ENCODE peak calls at places on chromosomes 12 and 14, in five cellular contexts. V is HFFc6, W is non-pigmented ciliary epithelial cell, P is hypothalamus, D is lower lobe of right lung. U is an unnamed sample.

GRCh38 chr14:76867536-76868452 is 41.6 kb downstream of the LRRC74A start:
- DNase-seq in W (no peak), D (peak), V (no peak), P (no peak), U (no peak)

GRCh38 chr12:15601210-15601800 is 187.9 kb downstream of the EPS8 start:
- DNase-seq in W (peak), V (peak), D (no peak), P (no peak), U (no peak)

GRCh38 chr12:67042697-67043131 is 226.4 kb upstream of the CAND1 start:
- DNase-seq in W (no peak), P (no peak), D (no peak), V (no peak), U (no peak)

GRCh38 chr12:45708363-45708762 is 21.1 kb upstream of the ARID2 start:
- DNase-seq in P (no peak), D (no peak), W (no peak), V (no peak), U (no peak)

GRCh38 chr12:9635014-9635413 is 27.3 kb upstream of the KLRB1 start:
- DNase-seq in W (no peak), V (no peak), D (no peak), P (no peak), U (no peak)

GRCh38 chr12:120249875-120250795 is 15.4 kb downstream of the PXN start:
- DNase-seq in P (no peak), D (no peak), W (no peak), V (no peak), U (no peak)

GRCh38 chr12:130787445-130788410 is 51.3 kb downstream of the STX2 start:
- DNase-seq in W (no peak), P (no peak), D (no peak), V (no peak), U (no peak)

GRCh38 chr12:121581681-121582439 is 1.0 kb upstream of the KDM2B start:
- DNase-seq in V (peak), P (no peak), D (no peak), W (no peak), U (no peak)

GRCh38 chr12:115375188-115375991 is 691.4 kb upstream of the TBX3 start:
- DNase-seq in P (no peak), D (no peak), W (peak), V (peak), U (no peak)

GRCh38 chr14:103220982-103221641 is 97.9 kb downstream of the TNFAIP2 start:
- DNase-seq in D (no peak), W (no peak), P (no peak), V (no peak), U (no peak)

U was measured in mucosa of descending colon.